ENCODE peak calls at places on chromosomes 12 and 14, in nine cellular contexts. One of them, this sample, is unnamed. For H3K4me1, the result is how much of the 10 kb centered on the place peaks cover.

GRCh38 chr12:76883826-76884225 is 5.0 kb upstream of the CSRP2 start:
- DNase-seq in GM23338: no peak
- DNase-seq in heart left ventricle: peak
- DNase-seq in spleen: no peak
- DNase-seq in left ventricle myocardium inferior: peak
- DNase-seq in CD8-positive, alpha-beta memory T cell: no peak
- DNase-seq in A549: no peak
- DNase-seq in CD8-positive, alpha-beta T cell: no peak
- DNase-seq in BE2C: no peak
- DNase-seq in this sample: no peak

GRCh38 chr12:67915335-67915851 is 73.9 kb upstream of the IFNG-AS1 start:
- DNase-seq in GM23338: no peak
- DNase-seq in heart left ventricle: no peak
- DNase-seq in spleen: no peak
- DNase-seq in left ventricle myocardium inferior: no peak
- DNase-seq in CD8-positive, alpha-beta memory T cell: no peak
- DNase-seq in A549: no peak
- DNase-seq in CD8-positive, alpha-beta T cell: no peak
- DNase-seq in BE2C: no peak
- DNase-seq in this sample: no peak

GRCh38 chr14:66507181-66507721 is 696 bp upstream of the GPHN start:
- DNase-seq in GM23338: peak
- DNase-seq in heart left ventricle: no peak
- DNase-seq in spleen: no peak
- DNase-seq in left ventricle myocardium inferior: no peak
- DNase-seq in CD8-positive, alpha-beta memory T cell: no peak
- DNase-seq in A549: peak
- DNase-seq in CD8-positive, alpha-beta T cell: no peak
- DNase-seq in BE2C: no peak
- DNase-seq in this sample: no peak

GRCh38 chr14:57501039-57501557 is 7.4 kb upstream of the CCDC198 start:
- DNase-seq in GM23338: no peak
- DNase-seq in heart left ventricle: no peak
- DNase-seq in spleen: no peak
- DNase-seq in left ventricle myocardium inferior: no peak
- DNase-seq in CD8-positive, alpha-beta memory T cell: no peak
- DNase-seq in A549: no peak
- DNase-seq in CD8-positive, alpha-beta T cell: no peak
- DNase-seq in BE2C: no peak
- DNase-seq in this sample: no peak

GRCh38 chr12:76113800-76114757 is 29.6 kb upstream of the NAP1L1 start:
- DNase-seq in GM23338: no peak
- DNase-seq in heart left ventricle: no peak
- DNase-seq in spleen: no peak
- DNase-seq in left ventricle myocardium inferior: no peak
- DNase-seq in CD8-positive, alpha-beta memory T cell: no peak
- DNase-seq in A549: no peak
- DNase-seq in CD8-positive, alpha-beta T cell: no peak
- DNase-seq in BE2C: no peak
- DNase-seq in this sample: no peak

GRCh38 chr12:69739287-69740191 is 879 bp downstream of the RAB3IP start:
- DNase-seq in GM23338: peak
- DNase-seq in heart left ventricle: peak
- DNase-seq in spleen: peak
- DNase-seq in left ventricle myocardium inferior: peak
- DNase-seq in CD8-positive, alpha-beta memory T cell: peak
- DNase-seq in A549: peak
- DNase-seq in CD8-positive, alpha-beta T cell: peak
- DNase-seq in BE2C: peak
- DNase-seq in this sample: peak

GRCh38 chr14:46290706-46291105 is 360.9 kb downstream of the RPL10L start:
- DNase-seq in GM23338: no peak
- DNase-seq in heart left ventricle: no peak
- DNase-seq in spleen: no peak
- DNase-seq in left ventricle myocardium inferior: no peak
- DNase-seq in CD8-positive, alpha-beta memory T cell: no peak
- DNase-seq in A549: no peak
- DNase-seq in CD8-positive, alpha-beta T cell: no peak
- DNase-seq in BE2C: no peak
- DNase-seq in this sample: no peak

GRCh38 chr14:68722186-68722585 is 70.7 kb downstream of the ZFP36L1 start:
- DNase-seq in GM23338: no peak
- DNase-seq in heart left ventricle: no peak
- DNase-seq in spleen: no peak
- DNase-seq in left ventricle myocardium inferior: no peak
- DNase-seq in CD8-positive, alpha-beta memory T cell: no peak
- DNase-seq in A549: no peak
- DNase-seq in CD8-positive, alpha-beta T cell: no peak
- DNase-seq in BE2C: no peak
- DNase-seq in this sample: no peak

GRCh38 chr14:66120402-66120801 is 365.8 kb upstream of the CCDC196 start:
- DNase-seq in GM23338: no peak
- DNase-seq in heart left ventricle: no peak
- DNase-seq in spleen: no peak
- DNase-seq in left ventricle myocardium inferior: no peak
- DNase-seq in CD8-positive, alpha-beta memory T cell: no peak
- DNase-seq in A549: no peak
- DNase-seq in CD8-positive, alpha-beta T cell: no peak
- DNase-seq in BE2C: no peak
- DNase-seq in this sample: no peak

GRCh38 chr14:93150227-93151206 is 34.2 kb downstream of the MOAP1 start:
- DNase-seq in GM23338: no peak
- DNase-seq in heart left ventricle: no peak
- DNase-seq in spleen: no peak
- DNase-seq in left ventricle myocardium inferior: no peak
- DNase-seq in CD8-positive, alpha-beta memory T cell: no peak
- DNase-seq in A549: no peak
- DNase-seq in CD8-positive, alpha-beta T cell: no peak
- DNase-seq in BE2C: no peak
- DNase-seq in this sample: no peak

GRCh38 chr14:94008234-94008633 is 11.1 kb downstream of the CCDC197 start:
- DNase-seq in GM23338: no peak
- DNase-seq in heart left ventricle: no peak
- DNase-seq in spleen: no peak
- DNase-seq in left ventricle myocardium inferior: no peak
- DNase-seq in CD8-positive, alpha-beta memory T cell: no peak
- DNase-seq in A549: no peak
- DNase-seq in CD8-positive, alpha-beta T cell: no peak
- DNase-seq in BE2C: no peak
- DNase-seq in this sample: no peak

GRCh38 chr12:131929530-131930456 is 717 bp downstream of the PUS1 start:
- DNase-seq in GM23338: no peak
- DNase-seq in heart left ventricle: no peak
- DNase-seq in spleen: peak
- DNase-seq in left ventricle myocardium inferior: no peak
- DNase-seq in CD8-positive, alpha-beta memory T cell: peak
- DNase-seq in A549: peak
- DNase-seq in CD8-positive, alpha-beta T cell: peak
- DNase-seq in BE2C: no peak
- DNase-seq in this sample: no peak

GRCh38 chr14:100775831-100776591 is 49.3 kb downstream of the DLK1 start:
- DNase-seq in GM23338: no peak
- DNase-seq in heart left ventricle: peak
- DNase-seq in spleen: peak
- DNase-seq in left ventricle myocardium inferior: no peak
- DNase-seq in CD8-positive, alpha-beta memory T cell: no peak
- DNase-seq in A549: no peak
- DNase-seq in CD8-positive, alpha-beta T cell: no peak
- DNase-seq in BE2C: no peak
- DNase-seq in this sample: peak

DNA sequence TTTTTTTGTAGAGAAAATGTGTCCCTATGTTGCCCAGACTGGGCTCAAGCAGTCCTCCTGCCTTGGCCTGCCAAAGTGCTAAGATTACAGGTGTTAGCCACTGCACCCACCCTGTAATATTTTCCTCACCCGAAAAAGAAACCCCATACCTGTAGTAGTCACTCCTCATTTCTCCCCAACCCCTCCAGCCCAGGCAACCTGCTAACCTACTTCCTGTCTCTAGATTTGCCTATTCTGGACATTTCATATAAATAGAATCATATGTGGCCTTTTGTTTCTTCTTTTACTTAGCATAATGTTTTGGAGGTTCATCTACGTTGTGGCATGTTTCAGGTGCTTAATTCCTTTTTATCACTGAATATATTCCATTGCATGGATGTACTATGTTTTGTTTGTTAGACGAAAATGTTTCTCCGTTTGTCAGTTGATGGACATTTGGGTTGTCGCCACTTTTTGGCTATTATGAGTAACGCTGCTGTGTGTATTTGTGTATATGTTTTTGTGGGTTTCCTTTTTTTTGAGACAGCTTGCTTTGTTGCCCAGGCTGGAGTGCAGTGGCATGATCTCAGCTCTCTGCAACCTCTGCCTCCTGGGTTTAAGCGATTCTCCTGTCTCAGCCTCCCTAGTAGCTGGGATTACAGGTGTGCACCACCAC is 6.2 kb downstream of the ANKRD13A start:
- DNase-seq in GM23338: no peak
- DNase-seq in heart left ventricle: no peak
- DNase-seq in spleen: no peak
- DNase-seq in left ventricle myocardium inferior: no peak
- DNase-seq in CD8-positive, alpha-beta memory T cell: no peak
- DNase-seq in A549: no peak
- DNase-seq in CD8-positive, alpha-beta T cell: no peak
- DNase-seq in BE2C: no peak
- DNase-seq in this sample: no peak
- H3K4me1 ChIP-seq in GM23338: under half
- H3K4me1 ChIP-seq in heart left ventricle: under half
- H3K4me1 ChIP-seq in spleen: under half
- H3K4me1 ChIP-seq in left ventricle myocardium inferior: under half
- H3K4me1 ChIP-seq in CD8-positive, alpha-beta memory T cell: under half
- H3K4me1 ChIP-seq in A549: under half
- H3K4me1 ChIP-seq in CD8-positive, alpha-beta T cell: under half
- H3K4me1 ChIP-seq in BE2C: under half
- H3K4me1 ChIP-seq in this sample: under half

GRCh38 chr12:12880537-12880936 is 10.8 kb upstream of the GPRC5A start:
- DNase-seq in GM23338: no peak
- DNase-seq in heart left ventricle: no peak
- DNase-seq in spleen: no peak
- DNase-seq in left ventricle myocardium inferior: no peak
- DNase-seq in CD8-positive, alpha-beta memory T cell: no peak
- DNase-seq in A549: no peak
- DNase-seq in CD8-positive, alpha-beta T cell: no peak
- DNase-seq in BE2C: no peak
- DNase-seq in this sample: no peak
- H3K4me1 ChIP-seq in GM23338: under half
- H3K4me1 ChIP-seq in heart left ventricle: under half
- H3K4me1 ChIP-seq in spleen: under half
- H3K4me1 ChIP-seq in left ventricle myocardium inferior: under half
- H3K4me1 ChIP-seq in CD8-positive, alpha-beta memory T cell: under half
- H3K4me1 ChIP-seq in A549: half or more
- H3K4me1 ChIP-seq in CD8-positive, alpha-beta T cell: under half
- H3K4me1 ChIP-seq in BE2C: under half
- H3K4me1 ChIP-seq in this sample: under half

GRCh38 chr14:105487986-105488777 is 1.5 kb downstream of the CRIP1 start:
- DNase-seq in GM23338: no peak
- DNase-seq in heart left ventricle: peak
- DNase-seq in spleen: no peak
- DNase-seq in left ventricle myocardium inferior: peak
- DNase-seq in CD8-positive, alpha-beta memory T cell: peak
- DNase-seq in A549: no peak
- DNase-seq in CD8-positive, alpha-beta T cell: peak
- DNase-seq in BE2C: no peak
- DNase-seq in this sample: no peak
- H3K4me1 ChIP-seq in GM23338: under half
- H3K4me1 ChIP-seq in heart left ventricle: half or more
- H3K4me1 ChIP-seq in spleen: half or more
- H3K4me1 ChIP-seq in left ventricle myocardium inferior: half or more
- H3K4me1 ChIP-seq in CD8-positive, alpha-beta memory T cell: half or more
- H3K4me1 ChIP-seq in A549: half or more
- H3K4me1 ChIP-seq in CD8-positive, alpha-beta T cell: half or more
- H3K4me1 ChIP-seq in BE2C: under half
- H3K4me1 ChIP-seq in this sample: half or more

GRCh38 chr12:14611640-14612203 is 44.0 kb upstream of the PLBD1 start:
- DNase-seq in GM23338: no peak
- DNase-seq in heart left ventricle: no peak
- DNase-seq in spleen: no peak
- DNase-seq in left ventricle myocardium inferior: no peak
- DNase-seq in CD8-positive, alpha-beta memory T cell: no peak
- DNase-seq in A549: no peak
- DNase-seq in CD8-positive, alpha-beta T cell: no peak
- DNase-seq in BE2C: no peak
- DNase-seq in this sample: no peak
- H3K4me1 ChIP-seq in GM23338: under half
- H3K4me1 ChIP-seq in heart left ventricle: under half
- H3K4me1 ChIP-seq in spleen: under half
- H3K4me1 ChIP-seq in left ventricle myocardium inferior: under half
- H3K4me1 ChIP-seq in CD8-positive, alpha-beta memory T cell: under half
- H3K4me1 ChIP-seq in A549: under half
- H3K4me1 ChIP-seq in CD8-positive, alpha-beta T cell: under half
- H3K4me1 ChIP-seq in BE2C: under half
- H3K4me1 ChIP-seq in this sample: under half

DNA sequence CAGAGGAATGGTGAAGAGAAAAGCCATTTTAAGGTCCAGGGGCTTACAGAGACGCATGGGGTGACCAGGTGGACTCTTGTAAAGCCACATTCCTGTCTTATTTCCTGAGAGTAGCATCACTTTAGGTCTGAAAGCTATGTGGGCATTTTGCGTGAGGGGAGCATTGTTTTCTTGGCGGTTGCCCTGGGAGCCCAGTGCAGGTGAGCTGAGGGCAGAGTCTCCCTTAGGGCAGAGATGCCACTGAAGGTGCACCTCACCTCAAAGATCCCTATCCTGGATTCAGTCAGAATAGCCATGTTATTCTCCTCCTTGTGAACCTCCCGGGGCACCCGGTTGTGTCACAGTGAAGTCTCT is 12.4 kb downstream of the GLRX5 start:
- DNase-seq in GM23338: no peak
- DNase-seq in heart left ventricle: no peak
- DNase-seq in spleen: no peak
- DNase-seq in left ventricle myocardium inferior: no peak
- DNase-seq in CD8-positive, alpha-beta memory T cell: no peak
- DNase-seq in A549: no peak
- DNase-seq in CD8-positive, alpha-beta T cell: no peak
- DNase-seq in BE2C: no peak
- DNase-seq in this sample: no peak
- H3K4me1 ChIP-seq in GM23338: under half
- H3K4me1 ChIP-seq in heart left ventricle: under half
- H3K4me1 ChIP-seq in spleen: under half
- H3K4me1 ChIP-seq in left ventricle myocardium inferior: half or more
- H3K4me1 ChIP-seq in CD8-positive, alpha-beta memory T cell: under half
- H3K4me1 ChIP-seq in A549: under half
- H3K4me1 ChIP-seq in CD8-positive, alpha-beta T cell: under half
- H3K4me1 ChIP-seq in BE2C: under half
- H3K4me1 ChIP-seq in this sample: under half